ENCODE peak calls at places on chromosomes 5 and 9, in nine cellular contexts. E, I, F, Q, D, P, V, K and X are unnamed samples.

GRCh38 chr9:33939924-33940874 is 108.5 kb downstream of the UBAP2 start:
- DNase-seq in E (no peak), I (peak; percentile 36), F (no peak), Q (no peak), D (no peak), P (no peak), V (no peak), K (no peak), X (no peak)

GRCh38 chr5:128572546-128573339 is 34.7 kb upstream of the FBN2 start:
- DNase-seq in E (no peak), I (no peak), F (no peak), Q (no peak), D (no peak), P (no peak), V (no peak), K (no peak), X (no peak)

GRCh38 chr5:157033071-157033583 is 25.8 kb downstream of the HAVCR1 start:
- DNase-seq in E (no peak), I (no peak), F (no peak), Q (no peak), D (no peak), P (no peak), V (no peak), K (no peak), X (no peak)

GRCh38 chr9:121242219-121242954 is 25.6 kb upstream of the GSN start:
- DNase-seq in E (no peak), I (no peak), F (no peak), Q (no peak), D (no peak), P (no peak), V (no peak), K (no peak), X (no peak)

GRCh38 chr5:143403357-143403606 is 204 bp downstream of the NR3C1 start:
- DNase-seq in E (no peak), I (no peak), F (no peak), Q (no peak), D (no peak), P (no peak), V (no peak), K (no peak), X (no peak)

GRCh38 chr9:5002811-5003210 is 17.7 kb downstream of the JAK2 start:
- DNase-seq in E (no peak), I (no peak), F (no peak), Q (no peak), D (no peak), P (no peak), V (no peak), K (no peak), X (no peak)

GRCh38 chr5:142096382-142096781 is 12.2 kb upstream of the NDFIP1 start:
- DNase-seq in E (no peak), I (no peak), F (no peak), Q (no peak), D (no peak), P (no peak), V (no peak), K (no peak), X (no peak)

GRCh38 chr9:109640232-109641078 is 139.5 kb upstream of the PALM2AKAP2 start:
- DNase-seq in E (no peak), I (peak; percentile 41), F (no peak), Q (no peak), D (no peak), P (peak; percentile 76), V (no peak), K (peak; percentile 37), X (peak; percentile 11)

GRCh38 chr5:66840527-66841013 is 244.4 kb downstream of the MAST4 start:
- DNase-seq in E (no peak), I (no peak), F (peak; percentile 41), Q (no peak), D (peak; percentile 36), P (no peak), V (no peak), K (peak; percentile 45), X (no peak)

GRCh38 chr9:111975709-111976108 is 79.1 kb downstream of the UGCG start:
- DNase-seq in E (no peak), I (peak; percentile 60), F (peak; percentile 51), Q (no peak), D (no peak), P (no peak), V (peak; percentile 2), K (no peak), X (peak; percentile 72)

GRCh38 chr5:151886741-151887261 is 37.9 kb downstream of the GLRA1 start:
- DNase-seq in E (no peak), I (no peak), F (no peak), Q (no peak), D (no peak), P (no peak), V (no peak), K (no peak), X (no peak)

GRCh38 chr5:169511708-169512107 is 71.9 kb upstream of the SPDL1 start:
- DNase-seq in E (no peak), I (no peak), F (no peak), Q (no peak), D (no peak), P (no peak), V (no peak), K (no peak), X (no peak)

GRCh38 chr9:136606687-136607333 is 55.9 kb upstream of the EGFL7 start:
- DNase-seq in E (no peak), I (no peak), F (peak; percentile 86), Q (no peak), D (no peak), P (no peak), V (no peak), K (no peak), X (peak; percentile 81)

GRCh38 chr5:92841604-92842155 is 739.3 kb downstream of the NR2F1-AS1 start:
- DNase-seq in E (no peak), I (no peak), F (no peak), Q (no peak), D (no peak), P (no peak), V (no peak), K (peak; percentile 50), X (no peak)

GRCh38 chr5:1881273-1881586 is 1.5 kb downstream of the IRX4 start:
- DNase-seq in E (no peak), I (no peak), F (peak; percentile 40), Q (no peak), D (no peak), P (no peak), V (no peak), K (no peak), X (no peak)

GRCh38 chr5:61334224-61335196 is 2.5 kb downstream of the ZSWIM6 start:
- DNase-seq in E (peak; percentile 54), I (no peak), F (no peak), Q (no peak), D (no peak), P (no peak), V (no peak), K (no peak), X (no peak)

GRCh38 chr9:128174062-128174461 is 14.0 kb downstream of the BBLN start:
- DNase-seq in E (no peak), I (no peak), F (no peak), Q (no peak), D (no peak), P (no peak), V (no peak), K (no peak), X (no peak)

GRCh38 chr5:90421136-90421535 is 11.6 kb upstream of the CETN3 start:
- DNase-seq in E (no peak), I (no peak), F (peak; percentile 3), Q (no peak), D (no peak), P (no peak), V (no peak), K (no peak), X (peak; percentile 17)

GRCh38 chr9:137478613-137479314 is 19.6 kb upstream of the NSMF start:
- DNase-seq in E (no peak), I (peak; percentile 38), F (no peak), Q (no peak), D (no peak), P (no peak), V (no peak), K (no peak), X (peak; percentile 13)

GRCh38 chr9:74551266-74551665 is 54.1 kb downstream of the RORB start:
- DNase-seq in E (no peak), I (no peak), F (no peak), Q (no peak), D (no peak), P (no peak), V (no peak), K (no peak), X (no peak)